ENCODE peak calls at places on chromosome 17, in four cellular contexts. S is HCT116, Y is HepG2, M is GM12878. E is an unnamed sample.

GRCh38 chr17:21283482-21284318 is 811 bp upstream of the MAP2K3 start:
- DNase-seq in S (peak), Y (no peak), M (no peak), E (no peak)

GRCh38 chr17:60909405-60909804 is 231.8 kb downstream of the BCAS3 start:
- DNase-seq in S (no peak), Y (no peak), M (no peak), E (no peak)

GRCh38 chr17:28974451-28974850 is 23.1 kb upstream of the PHF12 start:
- DNase-seq in S (no peak), Y (no peak), M (no peak), E (no peak)

GRCh38 chr17:45812102-45812501 is 28.0 kb downstream of the CRHR1 start:
- DNase-seq in S (peak), Y (peak), M (no peak), E (no peak)

GRCh38 chr17:44361292-44362055 is 2.2 kb downstream of the FAM171A2 start:
- DNase-seq in S (no peak), Y (no peak), M (no peak), E (no peak)

GRCh38 chr17:57559226-57559625 is 185.9 kb downstream of the CCDC182 start:
- DNase-seq in S (no peak), Y (no peak), M (no peak), E (no peak)

GRCh38 chr17:42484304-42484703 is 25.6 kb downstream of the ATP6V0A1 start:
- DNase-seq in S (no peak), Y (peak), M (peak), E (no peak)

GRCh38 chr17:41002814-41003213 is 3.1 kb upstream of the KRTAP3-2 start:
- DNase-seq in S (no peak), Y (peak), M (no peak), E (no peak)

GRCh38 chr17:72502111-72502939 is 381.5 kb downstream of the SOX9 start:
- DNase-seq in S (no peak), Y (peak), M (no peak), E (no peak)

GRCh38 chr17:79124513-79125209 is 50.0 kb downstream of the ENGASE start:
- DNase-seq in S (no peak), Y (no peak), M (no peak), E (no peak)

GRCh38 chr17:63843387-63844292 is 1.2 kb upstream of the SMARCD2 start:
- DNase-seq in S (peak), Y (no peak), M (peak), E (no peak)

GRCh38 chr17:40309938-40310510 is 1.0 kb downstream of the RARA start:
- DNase-seq in S (no peak), Y (no peak), M (no peak), E (no peak)

GRCh38 chr17:68533887-68534700 is 21.9 kb downstream of the PRKAR1A start:
- DNase-seq in S (no peak), Y (no peak), M (no peak), E (no peak)

GRCh38 chr17:67421869-67422273 is 44.8 kb downstream of the PITPNC1 start:
- DNase-seq in S (peak), Y (peak), M (peak), E (no peak)

GRCh38 chr17:10729334-10730193 is at the start of gene TMEM220:
- DNase-seq in S (no peak), Y (peak), M (no peak), E (peak)

GRCh38 chr17:44384281-44384822 is 5.1 kb downstream of the ITGA2B start:
- DNase-seq in S (no peak), Y (no peak), M (no peak), E (no peak)

GRCh38 chr17:67372751-67373150 is 4.3 kb upstream of the PITPNC1 start:
- DNase-seq in S (no peak), Y (no peak), M (no peak), E (no peak)

GRCh38 chr17:61400786-61401279 is 1.2 kb downstream of the TBX2 start:
- DNase-seq in S (no peak), Y (no peak), M (no peak), E (no peak)

GRCh38 chr17:29589524-29590260 is at the start of gene GIT1:
- DNase-seq in S (peak), Y (peak), M (no peak), E (no peak)

GRCh38 chr17:10737168-10737622 is 7.4 kb upstream of the TMEM220 start:
- DNase-seq in S (peak), Y (peak), M (no peak), E (no peak)

GRCh38 chr17:17109896-17110295 is 67.6 kb downstream of the MPRIP start:
- DNase-seq in S (no peak), Y (no peak), M (no peak), E (no peak)

GRCh38 chr17:83186751-83187421 is 107.5 kb downstream of the METRNL start:
- DNase-seq in S (no peak), Y (no peak), M (no peak), E (no peak)

GRCh38 chr17:59533694-59534093 is 31.7 kb upstream of the DHX40 start:
- DNase-seq in S (no peak), Y (no peak), M (no peak), E (no peak)

GRCh38 chr17:17970699-17971430 is 1.3 kb downstream of the TOM1L2 start:
- DNase-seq in S (no peak), Y (no peak), M (no peak), E (no peak)

GRCh38 chr17:45293413-45294211 is 23.2 kb downstream of the MAP3K14 start:
- DNase-seq in S (peak), Y (peak), M (no peak), E (no peak)

GRCh38 chr17:6547336-6547735 is 9.0 kb downstream of the PITPNM3 start:
- DNase-seq in S (no peak), Y (no peak), M (no peak), E (no peak)

GRCh38 chr17:57597531-57598453 is 147.3 kb downstream of the CCDC182 start:
- DNase-seq in S (peak), Y (peak), M (no peak), E (peak)

GRCh38 chr17:75552847-75553552 is 27.5 kb downstream of the LLGL2 start:
- DNase-seq in S (no peak), Y (peak), M (no peak), E (no peak)

GRCh38 chr17:45339646-45340605 is 23.1 kb upstream of the MAP3K14 start:
- DNase-seq in S (no peak), Y (no peak), M (no peak), E (no peak)

GRCh38 chr17:77924757-77925336 is 33.7 kb upstream of the TNRC6C start:
- DNase-seq in S (no peak), Y (no peak), M (no peak), E (peak)

GRCh38 chr17:69246726-69247375 is 18.2 kb upstream of the ABCA10 start:
- DNase-seq in S (peak), Y (peak), M (peak), E (no peak)

DNA sequence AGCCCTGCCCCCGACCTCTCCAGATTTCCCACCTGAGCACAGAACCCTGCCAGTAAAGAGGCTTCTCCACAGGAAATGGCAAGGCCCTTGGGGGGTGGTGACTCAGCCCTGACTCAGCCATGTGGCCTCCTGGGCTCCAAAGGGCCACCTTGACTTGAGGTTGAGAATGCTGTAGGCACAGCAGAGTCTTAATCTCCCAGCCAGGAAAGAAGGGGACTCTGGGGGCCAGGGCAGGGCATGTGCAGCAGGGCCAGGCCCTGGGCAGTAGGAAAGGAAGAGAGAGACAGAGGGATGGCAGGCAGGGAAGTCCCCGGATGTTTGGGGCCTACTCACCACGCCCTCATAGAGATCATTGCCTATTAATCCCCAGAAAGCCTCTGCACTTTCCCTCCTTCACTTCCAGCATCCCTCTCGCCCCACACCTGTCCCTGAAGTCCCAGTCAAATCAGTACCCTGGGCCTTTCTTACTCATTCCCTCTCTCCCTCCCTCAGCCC is 4.8 kb upstream of the ITGA3 start:
- DNase-seq in S (peak), Y (no peak), M (no peak), E (no peak)
- TF ChIP-seq ZNF274 in S (no peak), Y (no peak), M (no peak), E (no peak)

DNA sequence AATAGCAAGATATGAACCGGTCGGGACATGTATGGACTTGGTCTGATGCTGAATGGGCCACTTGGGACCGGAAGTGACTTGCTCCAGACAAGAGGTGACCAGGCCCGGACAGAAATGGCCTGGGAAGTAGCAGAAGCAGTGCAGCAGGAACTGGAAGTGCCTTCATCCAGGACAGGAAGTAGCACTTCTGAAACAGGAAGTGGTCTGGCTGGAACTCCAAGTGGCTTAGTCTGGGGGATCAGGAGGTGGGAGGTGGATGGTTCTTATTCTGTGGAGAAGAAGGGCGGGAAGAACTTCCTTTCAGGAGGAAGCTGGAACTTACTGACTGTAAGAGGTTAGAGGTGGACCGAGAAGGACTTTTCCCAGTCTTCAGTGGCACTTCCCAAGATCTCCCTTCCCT is 5.3 kb downstream of the EFNB3 start:
- DNase-seq in S (no peak), Y (no peak), M (no peak), E (no peak)
- TF ChIP-seq ZNF274 in S (no peak), Y (no peak), M (no peak), E (no peak)

GRCh38 chr17:50947844-50948514 is 81.8 kb upstream of the TOB1 start:
- DNase-seq in S (no peak), Y (no peak), M (no peak), E (no peak)
- TF ChIP-seq ZNF274 in S (no peak), Y (no peak), M (no peak), E (no peak)

DNA sequence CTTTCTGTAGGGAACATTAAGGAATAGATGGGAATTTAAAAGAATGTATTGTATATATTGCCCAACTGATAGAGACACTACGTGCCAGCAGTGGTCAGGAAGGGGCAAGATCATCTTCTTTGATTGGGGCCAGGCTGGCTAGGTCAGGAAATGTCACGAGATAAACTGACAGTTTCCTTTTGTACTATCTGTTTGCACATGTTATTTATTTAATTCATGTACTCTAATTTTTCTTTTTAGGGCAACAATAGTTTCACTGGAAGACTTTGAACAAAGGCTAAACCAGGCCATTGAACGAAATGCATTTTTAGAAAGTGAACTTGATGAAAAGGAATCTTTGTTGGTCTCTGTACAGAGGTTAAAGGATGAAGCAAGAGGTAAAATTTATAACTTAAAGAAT is 12.6 kb downstream of the NDEL1 start:
- DNase-seq in S (no peak), Y (peak), M (no peak), E (no peak)
- TF ChIP-seq ZNF274 in S (no peak), Y (no peak), M (no peak), E (no peak)

GRCh38 chr17:34872640-34873039 is 88.6 kb downstream of the CCT6B start:
- DNase-seq in S (no peak), Y (no peak), M (no peak), E (no peak)

GRCh38 chr17:34869636-34870035 is 91.6 kb downstream of the CCT6B start:
- DNase-seq in S (no peak), Y (no peak), M (no peak), E (no peak)

DNA sequence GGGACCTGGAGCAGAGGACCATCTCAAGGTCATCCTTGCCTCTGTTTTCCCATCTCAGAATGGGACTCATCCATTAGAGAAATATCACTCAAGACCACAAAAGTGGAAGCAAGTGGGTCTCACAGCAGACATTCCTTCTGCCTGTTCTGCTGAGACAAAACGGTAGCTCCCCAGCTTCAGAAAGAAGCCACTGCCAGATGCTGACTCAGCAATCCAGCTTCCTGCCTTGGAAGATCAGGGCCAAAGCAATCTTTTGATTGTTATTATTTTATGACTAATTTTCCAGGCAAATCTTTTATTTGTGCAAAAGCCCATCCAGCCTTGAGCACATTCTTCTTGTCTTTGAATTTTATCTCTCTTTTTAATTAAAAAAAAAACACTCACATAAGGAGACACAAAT is 86.8 kb downstream of the CCT6B start:
- DNase-seq in S (no peak), Y (no peak), M (no peak), E (no peak)
- TF ChIP-seq ZNF274 in S (no peak), Y (no peak), M (no peak), E (no peak)

E was measured in NT2/D1.